ENCODE peak calls at places on chromosomes 5 and 9, in eight cellular contexts. One of them, this sample, is unnamed.

GRCh38 chr9:109861499-109861898 is 81.5 kb downstream of the PALM2AKAP2 start:
- DNase-seq in activated CD4-positive, alpha-beta memory T cell treated with anti-CD3 and anti-CD28 coated beads for 36 hours: no peak
- DNase-seq in GM23248: peak; percentile 64
- DNase-seq in astrocyte: no peak
- DNase-seq in A549: no peak
- DNase-seq in HCT116: no peak
- DNase-seq in head of caudate nucleus: no peak
- DNase-seq in suprapubic skin: peak; percentile 63
- DNase-seq in this sample: no peak

GRCh38 chr9:98168153-98168780 is 24.2 kb downstream of the CORO2A start:
- DNase-seq in suprapubic skin: no peak
- DNase-seq in head of caudate nucleus: no peak
- DNase-seq in A549: no peak
- DNase-seq in GM23248: no peak
- DNase-seq in HCT116: no peak
- DNase-seq in activated CD4-positive, alpha-beta memory T cell treated with anti-CD3 and anti-CD28 coated beads for 36 hours: no peak
- DNase-seq in astrocyte: no peak
- DNase-seq in this sample: no peak

GRCh38 chr5:113268232-113268631 is 166.6 kb downstream of the TSSK1B start:
- DNase-seq in A549: no peak
- DNase-seq in activated CD4-positive, alpha-beta memory T cell treated with anti-CD3 and anti-CD28 coated beads for 36 hours: no peak
- DNase-seq in head of caudate nucleus: no peak
- DNase-seq in suprapubic skin: no peak
- DNase-seq in astrocyte: no peak
- DNase-seq in HCT116: no peak
- DNase-seq in GM23248: no peak
- DNase-seq in this sample: no peak

GRCh38 chr5:112210430-112211005 is 208.6 kb downstream of the EPB41L4A start:
- DNase-seq in GM23248: peak; percentile 59
- DNase-seq in activated CD4-positive, alpha-beta memory T cell treated with anti-CD3 and anti-CD28 coated beads for 36 hours: no peak
- DNase-seq in HCT116: peak; percentile 16
- DNase-seq in suprapubic skin: no peak
- DNase-seq in astrocyte: peak; percentile 9
- DNase-seq in head of caudate nucleus: no peak
- DNase-seq in A549: peak; percentile 9
- DNase-seq in this sample: peak; percentile 37

GRCh38 chr5:153516503-153516902 is 26.0 kb downstream of the GRIA1 start:
- DNase-seq in A549: no peak
- DNase-seq in GM23248: no peak
- DNase-seq in suprapubic skin: no peak
- DNase-seq in head of caudate nucleus: no peak
- DNase-seq in activated CD4-positive, alpha-beta memory T cell treated with anti-CD3 and anti-CD28 coated beads for 36 hours: no peak
- DNase-seq in HCT116: no peak
- DNase-seq in astrocyte: no peak
- DNase-seq in this sample: no peak

GRCh38 chr5:154044585-154044984 is 5.8 kb downstream of the MFAP3 start:
- DNase-seq in activated CD4-positive, alpha-beta memory T cell treated with anti-CD3 and anti-CD28 coated beads for 36 hours: no peak
- DNase-seq in suprapubic skin: no peak
- DNase-seq in GM23248: no peak
- DNase-seq in A549: no peak
- DNase-seq in head of caudate nucleus: no peak
- DNase-seq in HCT116: no peak
- DNase-seq in astrocyte: no peak
- DNase-seq in this sample: no peak

GRCh38 chr5:371811-372555 is 50.5 kb downstream of the AHRR start:
- DNase-seq in head of caudate nucleus: no peak
- DNase-seq in activated CD4-positive, alpha-beta memory T cell treated with anti-CD3 and anti-CD28 coated beads for 36 hours: peak; percentile 12
- DNase-seq in HCT116: no peak
- DNase-seq in A549: no peak
- DNase-seq in astrocyte: no peak
- DNase-seq in GM23248: peak; percentile 40
- DNase-seq in suprapubic skin: no peak
- DNase-seq in this sample: no peak

GRCh38 chr5:141733198-141733597 is 51.2 kb upstream of the ARAP3 start:
- DNase-seq in head of caudate nucleus: no peak
- DNase-seq in HCT116: no peak
- DNase-seq in astrocyte: no peak
- DNase-seq in activated CD4-positive, alpha-beta memory T cell treated with anti-CD3 and anti-CD28 coated beads for 36 hours: no peak
- DNase-seq in A549: no peak
- DNase-seq in GM23248: no peak
- DNase-seq in suprapubic skin: peak; percentile 0
- DNase-seq in this sample: no peak

GRCh38 chr9:81588148-81588874 is 101.0 kb downstream of the TLE1 start:
- DNase-seq in GM23248: peak; percentile 90
- DNase-seq in HCT116: no peak
- DNase-seq in activated CD4-positive, alpha-beta memory T cell treated with anti-CD3 and anti-CD28 coated beads for 36 hours: no peak
- DNase-seq in astrocyte: peak; percentile 58
- DNase-seq in A549: peak; percentile 87
- DNase-seq in suprapubic skin: no peak
- DNase-seq in head of caudate nucleus: no peak
- DNase-seq in this sample: peak; percentile 99

GRCh38 chr9:93730213-93730612 is 153.8 kb downstream of the PHF2 start:
- DNase-seq in HCT116: no peak
- DNase-seq in GM23248: no peak
- DNase-seq in suprapubic skin: no peak
- DNase-seq in head of caudate nucleus: no peak
- DNase-seq in astrocyte: no peak
- DNase-seq in A549: no peak
- DNase-seq in activated CD4-positive, alpha-beta memory T cell treated with anti-CD3 and anti-CD28 coated beads for 36 hours: no peak
- DNase-seq in this sample: no peak

GRCh38 chr5:172443441-172444109 is 10.8 kb downstream of the SH3PXD2B start:
- DNase-seq in A549: peak; percentile 34
- DNase-seq in astrocyte: peak; percentile 98
- DNase-seq in activated CD4-positive, alpha-beta memory T cell treated with anti-CD3 and anti-CD28 coated beads for 36 hours: peak; percentile 88
- DNase-seq in suprapubic skin: peak; percentile 94
- DNase-seq in HCT116: peak; percentile 65
- DNase-seq in GM23248: peak; percentile 97
- DNase-seq in head of caudate nucleus: peak; percentile 24
- DNase-seq in this sample: no peak

GRCh38 chr5:98877600-98877999 is 51.2 kb downstream of the CHD1 start:
- DNase-seq in astrocyte: no peak
- DNase-seq in HCT116: no peak
- DNase-seq in GM23248: no peak
- DNase-seq in head of caudate nucleus: no peak
- DNase-seq in A549: no peak
- DNase-seq in activated CD4-positive, alpha-beta memory T cell treated with anti-CD3 and anti-CD28 coated beads for 36 hours: no peak
- DNase-seq in suprapubic skin: no peak
- DNase-seq in this sample: no peak

GRCh38 chr9:78567693-78568092 is 270.8 kb downstream of the PSAT1 start:
- DNase-seq in HCT116: no peak
- DNase-seq in activated CD4-positive, alpha-beta memory T cell treated with anti-CD3 and anti-CD28 coated beads for 36 hours: no peak
- DNase-seq in head of caudate nucleus: peak; percentile 51
- DNase-seq in GM23248: peak; percentile 40
- DNase-seq in A549: no peak
- DNase-seq in suprapubic skin: no peak
- DNase-seq in astrocyte: no peak
- DNase-seq in this sample: no peak

GRCh38 chr5:132459031-132459982 is 31.3 kb downstream of the IRF1 start:
- DNase-seq in suprapubic skin: no peak
- DNase-seq in A549: no peak
- DNase-seq in HCT116: peak; percentile 26
- DNase-seq in GM23248: peak; percentile 53
- DNase-seq in head of caudate nucleus: no peak
- DNase-seq in astrocyte: peak; percentile 85
- DNase-seq in activated CD4-positive, alpha-beta memory T cell treated with anti-CD3 and anti-CD28 coated beads for 36 hours: peak; percentile 45
- DNase-seq in this sample: no peak